ENCODE peak calls at places on chromosome 20, in eight cellular contexts. Y is retina; J is head of caudate nucleus; L is NCI-H345; G is effector CD4-positive, alpha-beta T cell; C is retinal pigment epithelial cell; V is foreskin fibroblast; S is AG09319. P is an unnamed sample.

GRCh38 chr20:8424010-8424409 is 291.9 kb downstream of the PLCB1 start:
- DNase-seq in Y (no peak), G (no peak), L (no peak), C (no peak), V (peak; percentile 31), J (no peak), S (peak; percentile 18), P (no peak)

GRCh38 chr20:62929051-62929538 is 2.8 kb upstream of the DIDO1 start:
- DNase-seq in V (peak; percentile 58), G (peak; percentile 42), J (peak; percentile 37), Y (no peak), C (no peak), L (no peak), S (no peak), P (peak; percentile 45)

GRCh38 chr20:53963670-53964466 is 106.5 kb downstream of the BCAS1 start:
- DNase-seq in J (no peak), G (no peak), L (no peak), V (no peak), S (no peak), Y (no peak), C (no peak), P (no peak)

GRCh38 chr20:15867899-15868298 is 705.3 kb downstream of the KIF16B start:
- DNase-seq in V (no peak), L (no peak), J (no peak), Y (no peak), G (no peak), S (no peak), C (no peak), P (no peak)

GRCh38 chr20:23299673-23300050 is 50.9 kb upstream of the NXT1 start:
- DNase-seq in J (no peak), L (no peak), C (no peak), Y (no peak), G (no peak), V (no peak), S (no peak), P (no peak)

GRCh38 chr20:40457404-40457803 is 231.6 kb downstream of the MAFB start:
- DNase-seq in L (no peak), G (no peak), S (no peak), Y (no peak), C (no peak), V (no peak), J (no peak), P (no peak)

GRCh38 chr20:32510120-32510600 is 75.0 kb downstream of the NOL4L start:
- DNase-seq in L (no peak), Y (no peak), S (no peak), G (no peak), C (no peak), J (no peak), V (no peak), P (no peak)

GRCh38 chr20:50138479-50139393 is 14.8 kb downstream of the PEDS1 start:
- DNase-seq in G (no peak), Y (no peak), S (no peak), L (no peak), J (peak; percentile 90), V (no peak), C (no peak), P (peak; percentile 72)

GRCh38 chr20:22106308-22106938 is 401.0 kb downstream of the PAX1 start:
- DNase-seq in C (no peak), S (no peak), L (peak; percentile 7), G (no peak), Y (peak; percentile 28), J (no peak), V (no peak), P (no peak)

GRCh38 chr20:37502654-37503053 is 18.4 kb upstream of the NNAT start:
- DNase-seq in S (no peak), L (no peak), V (no peak), C (no peak), G (no peak), J (no peak), Y (no peak), P (no peak)

GRCh38 chr20:13800728-13801134 is 15.9 kb downstream of the NDUFAF5 start:
- DNase-seq in Y (no peak), J (peak; percentile 41), S (peak; percentile 71), G (no peak), L (peak; percentile 95), C (peak; percentile 62), V (peak; percentile 83), P (no peak)

GRCh38 chr20:51454250-51454865 is 88.2 kb downstream of the NFATC2 start:
- DNase-seq in Y (no peak), L (no peak), V (no peak), G (no peak), J (no peak), S (no peak), C (no peak), P (no peak)

GRCh38 chr20:1062334-1063015 is 55.9 kb upstream of the PSMF1 start:
- DNase-seq in V (no peak), G (no peak), Y (no peak), S (no peak), C (no peak), J (peak; percentile 1), L (no peak), P (no peak)

GRCh38 chr20:52852695-52853094 is 119.5 kb upstream of the TSHZ2 start:
- DNase-seq in S (no peak), G (no peak), L (no peak), Y (no peak), V (no peak), J (no peak), C (no peak), P (no peak)

GRCh38 chr20:24993337-24994185 is 1.0 kb upstream of the APMAP start:
- DNase-seq in J (no peak), C (no peak), L (peak; percentile 72), G (no peak), Y (peak; percentile 19), S (peak; percentile 7), V (no peak), P (no peak)

GRCh38 chr20:3712279-3712873 is at the start of gene SIGLEC1:
- DNase-seq in J (peak; percentile 28), Y (no peak), V (no peak), C (no peak), S (no peak), L (no peak), G (no peak), P (no peak)

GRCh38 chr20:31560900-31561598 is 44.0 kb upstream of the ID1 start:
- DNase-seq in J (peak; percentile 21), S (peak; percentile 90), V (peak; percentile 95), L (no peak), C (peak; percentile 78), Y (no peak), G (no peak), P (no peak)